ENCODE peak calls at places on chromosomes 5 and 9, in four cellular contexts. T is HCT116, V is neural progenitor cell, N is neuronal stem cell. O is an unnamed sample.

GRCh38 chr5:72818866-72819534 is 2.5 kb downstream of the TNPO1 start:
- DNase-seq in V (peak; percentile 85), N (peak; percentile 58), T (peak; percentile 37), O (peak; percentile 61)

GRCh38 chr9:72442212-72442607 is 77.2 kb upstream of the ZFAND5 start:
- DNase-seq in T (peak; percentile 50), N (no peak), V (no peak), O (peak; percentile 84)

GRCh38 chr9:97385626-97386264 is 26.2 kb upstream of the TDRD7 start:
- DNase-seq in N (no peak), V (no peak), T (no peak), O (no peak)

GRCh38 chr9:119284118-119284517 is 85.1 kb downstream of the BRINP1 start:
- DNase-seq in V (peak; percentile 66), N (no peak), T (no peak), O (no peak)

GRCh38 chr5:73786043-73786831 is 160.2 kb downstream of the ARHGEF28 start:
- DNase-seq in V (no peak), N (no peak), T (no peak), O (no peak)

GRCh38 chr5:135721548-135722090 is 112.8 kb upstream of the SLC25A48 start:
- DNase-seq in N (no peak), V (no peak), T (no peak), O (no peak)

GRCh38 chr5:66149950-66150349 is 5.8 kb downstream of the SREK1 start:
- DNase-seq in V (no peak), N (no peak), T (no peak), O (no peak)

GRCh38 chr5:72451771-72452505 is 55.3 kb downstream of the ZNF366 start:
- DNase-seq in T (no peak), N (no peak), V (peak; percentile 20), O (peak; percentile 40)

GRCh38 chr5:119347996-119348395 is 7.8 kb upstream of the TNFAIP8 start:
- DNase-seq in N (no peak), T (no peak), V (no peak), O (no peak)

GRCh38 chr5:55897905-55898304 is 46.7 kb downstream of the IL31RA start:
- DNase-seq in T (no peak), V (no peak), N (no peak), O (no peak)

GRCh38 chr9:129719135-129719534 is 33.7 kb downstream of the PTGES start:
- DNase-seq in N (no peak), V (peak; percentile 28), T (no peak), O (no peak)

GRCh38 chr9:137913771-137914767 is 36.5 kb downstream of the CACNA1B start:
- DNase-seq in T (no peak), N (no peak), V (no peak), O (no peak)
- H3K9me3 ChIP-seq in T (no peaks in the 10 kb centered on the region), N (peaks cover 13% of the 10 kb centered on the region), V (no peaks in the 10 kb centered on the region), O (no peaks in the 10 kb centered on the region)

DNA sequence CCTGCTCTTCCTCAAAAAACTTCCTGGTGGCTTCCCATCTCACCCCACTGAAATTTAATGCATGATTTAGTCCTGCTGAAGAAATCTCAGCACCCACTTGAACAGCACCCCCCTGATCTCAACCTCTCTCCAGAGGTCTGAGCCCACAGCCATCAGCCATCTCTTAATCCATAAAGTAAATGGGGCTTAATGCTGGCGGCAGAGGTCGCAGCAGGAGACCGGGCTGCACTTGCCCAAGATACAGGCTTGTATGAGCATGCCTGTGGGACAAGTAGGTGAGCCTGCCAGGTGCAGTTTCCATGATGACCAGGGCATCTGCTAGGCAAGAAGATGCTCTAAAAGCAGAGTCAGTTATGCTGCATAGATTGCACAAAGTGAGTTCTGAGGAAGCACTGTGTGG is 52.4 kb upstream of the CTXN3 start:
- DNase-seq in T (no peak), N (no peak), V (no peak), O (no peak)
- H3K9ac ChIP-seq in T (no peak overlapping the region), N (no peak overlapping the region), V (no peak overlapping the region), O (no peak overlapping the region)

DNA sequence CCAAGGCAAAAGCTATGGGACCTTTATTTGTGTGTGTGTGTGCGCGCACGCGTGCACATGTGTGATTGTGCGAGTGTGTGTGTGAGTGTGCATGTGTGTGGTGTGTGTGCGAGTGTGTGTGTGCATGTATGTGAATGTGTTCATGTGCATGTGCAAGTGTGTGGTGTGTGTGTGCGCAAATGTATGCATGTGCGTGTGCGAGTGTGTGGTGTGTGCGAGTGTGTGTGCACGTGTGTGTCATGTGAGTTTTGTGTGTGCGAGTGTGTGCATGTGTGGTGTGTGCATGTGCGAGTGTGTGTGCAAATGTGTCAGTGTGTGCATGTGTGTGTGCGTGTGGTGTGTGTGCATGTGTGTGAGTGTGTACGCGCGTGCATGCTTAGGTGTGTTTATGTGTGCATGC is 11.1 kb upstream of the GLT6D1 start:
- DNase-seq in V (no peak), N (no peak), T (no peak), O (no peak)
- H3K9me3 ChIP-seq in V (peaks cover 4% of the 10 kb centered on the region), N (peaks cover 20% of the 10 kb centered on the region), T (peaks cover 9% of the 10 kb centered on the region), O (no peaks in the 10 kb centered on the region)

GRCh38 chr5:103422756-103423155 is 139.8 kb downstream of the NUDT12 start:
- DNase-seq in T (no peak), V (no peak), N (no peak), O (no peak)

GRCh38 chr5:103424008-103424407 is 138.6 kb downstream of the NUDT12 start:
- DNase-seq in V (no peak), N (no peak), T (no peak), O (peak; percentile 25)

GRCh38 chr5:103427326-103427725 is 135.3 kb downstream of the NUDT12 start:
- DNase-seq in T (no peak), N (no peak), V (no peak), O (no peak)

GRCh38 chr5:103425686-103426454 is 136.7 kb downstream of the NUDT12 start:
- DNase-seq in V (no peak), N (no peak), T (no peak), O (peak; percentile 21)

DNA sequence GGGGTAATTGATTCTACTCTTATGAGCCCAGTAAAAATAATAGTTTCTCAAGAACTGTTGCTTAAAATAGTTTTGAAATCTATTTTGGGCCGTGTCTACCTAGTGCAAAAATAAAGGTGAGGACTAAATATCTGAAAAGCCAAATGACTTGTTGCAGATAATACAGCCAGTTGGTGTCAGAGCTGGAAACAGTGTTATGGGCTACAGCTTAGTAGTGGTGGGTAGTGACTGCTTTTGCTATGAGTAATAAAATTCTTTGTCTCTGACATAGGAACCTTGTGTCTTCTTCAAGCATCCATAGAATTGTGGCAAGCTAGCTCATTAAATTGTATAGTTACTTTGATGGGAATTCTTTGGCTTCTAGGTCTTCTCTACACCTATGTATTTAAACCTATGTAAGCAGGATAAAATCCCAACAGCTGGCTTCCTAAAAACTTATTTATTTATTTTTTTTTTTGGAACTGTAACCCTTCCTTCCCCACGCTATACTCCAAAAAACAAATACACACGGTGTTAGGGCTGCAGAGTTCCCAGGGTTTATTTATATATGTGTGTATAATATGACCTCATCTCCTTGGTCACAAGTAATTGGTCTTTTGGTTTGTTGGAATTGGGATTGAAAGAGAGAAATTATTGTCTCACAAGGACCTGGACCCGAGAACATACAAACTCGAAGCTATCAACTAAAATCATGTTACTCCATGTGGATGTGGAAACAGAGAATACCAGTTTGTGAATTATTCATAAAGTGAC is 138.0 kb downstream of the NUDT12 start:
- DNase-seq in V (no peak), T (no peak), N (no peak), O (no peak)
- H3K9ac ChIP-seq in V (no peak overlapping the region), T (no peak overlapping the region), N (no peak overlapping the region), O (no peak overlapping the region)

DNA sequence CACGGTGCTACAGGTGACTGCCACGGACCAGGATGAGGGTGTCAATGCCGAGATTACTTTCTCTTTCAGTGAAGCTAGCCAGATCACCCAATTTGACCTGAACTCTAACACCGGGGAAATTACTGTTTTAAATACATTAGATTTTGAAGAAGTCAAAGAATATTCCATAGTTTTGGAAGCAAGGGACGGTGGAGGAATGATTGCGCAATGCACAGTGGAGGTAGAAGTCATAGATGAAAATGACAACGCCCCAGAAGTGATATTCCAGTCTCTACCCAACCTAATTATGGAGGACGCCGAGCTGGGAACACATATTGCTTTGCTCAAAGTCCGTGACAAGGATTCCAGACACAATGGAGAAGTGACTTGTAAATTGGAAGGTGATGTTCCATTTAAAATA is 1.2 kb downstream of the PCDHGB4 start:
- DNase-seq in T (no peak), N (no peak), V (no peak), O (no peak)
- H3K9me3 ChIP-seq in T (no peaks in the 10 kb centered on the region), N (peaks cover 39% of the 10 kb centered on the region), V (peaks cover 40% of the 10 kb centered on the region), O (peaks cover 6% of the 10 kb centered on the region)

GRCh38 chr9:115595951-115596742 is 478.2 kb upstream of the TNC start:
- DNase-seq in V (peak; percentile 16), N (no peak), T (no peak), O (no peak)
- H3K9ac ChIP-seq in V (no peak overlapping the region), N (no peak overlapping the region), T (no peak overlapping the region), O (no peak overlapping the region)

GRCh38 chr5:179114756-179115155 is 54.6 kb downstream of the ZNF354C start:
- DNase-seq in N (no peak), T (no peak), V (no peak), O (no peak)
- H3K9me3 ChIP-seq in N (peaks cover 48% of the 10 kb centered on the region), T (no peaks in the 10 kb centered on the region), V (no peaks in the 10 kb centered on the region), O (no peaks in the 10 kb centered on the region)

GRCh38 chr9:13181652-13182051 is 97.8 kb downstream of the MPDZ start:
- DNase-seq in V (peak; percentile 62), T (no peak), N (peak; percentile 35), O (peak; percentile 72)

GRCh38 chr9:13189362-13189761 is 90.1 kb downstream of the MPDZ start:
- DNase-seq in V (no peak), T (no peak), N (no peak), O (no peak)

GRCh38 chr9:13190040-13190439 is 89.5 kb downstream of the MPDZ start:
- DNase-seq in V (no peak), N (no peak), T (no peak), O (no peak)

GRCh38 chr9:13186091-13186490 is 93.4 kb downstream of the MPDZ start:
- DNase-seq in T (no peak), V (no peak), N (no peak), O (no peak)

GRCh38 chr9:13186774-13187173 is 92.7 kb downstream of the MPDZ start:
- DNase-seq in N (no peak), V (no peak), T (no peak), O (no peak)
- H3K9ac ChIP-seq in N (no peak overlapping the region), V (no peak overlapping the region), T (no peak overlapping the region), O (no peak overlapping the region)

GRCh38 chr5:18653216-18653752 is 1019.0 kb downstream of the TAF11L14 start:
- DNase-seq in N (no peak), T (no peak), V (no peak), O (no peak)
- H3K9me3 ChIP-seq in N (no peaks in the 10 kb centered on the region), T (peaks cover 25% of the 10 kb centered on the region), V (no peaks in the 10 kb centered on the region), O (no peaks in the 10 kb centered on the region)

GRCh38 chr5:140325486-140325885 is 20.9 kb downstream of the HBEGF start:
- DNase-seq in T (no peak), N (no peak), V (no peak), O (no peak)

GRCh38 chr5:140324834-140325195 is 21.6 kb downstream of the HBEGF start:
- DNase-seq in T (no peak), N (no peak), V (no peak), O (no peak)

GRCh38 chr5:140329739-140330481 is 16.5 kb downstream of the HBEGF start:
- DNase-seq in N (no peak), T (no peak), V (peak; percentile 18), O (no peak)

GRCh38 chr5:140328036-140328764 is 18.2 kb downstream of the HBEGF start:
- DNase-seq in T (no peak), N (no peak), V (no peak), O (no peak)

GRCh38 chr5:140327589-140327988 is 18.8 kb downstream of the HBEGF start:
- DNase-seq in V (peak; percentile 72), N (peak; percentile 37), T (no peak), O (peak; percentile 45)
- H3K9ac ChIP-seq in V (no peak overlapping the region), N (no peak overlapping the region), T (no peak overlapping the region), O (no peak overlapping the region)